ENCODE peak calls at places on chromosome 1, in eight cellular contexts. M, X, D, B, G, V, H and R are unnamed samples.

GRCh38 chr1:53643881-53644390 is 95.0 kb downstream of the GLIS1 start:
- DNase-seq in V (no peak), B (no peak), H (no peak), G (no peak), X (no peak), D (no peak), M (no peak), R (no peak)

GRCh38 chr1:160779662-160780397 is 16.1 kb upstream of the LY9 start:
- DNase-seq in D (peak; percentile 82), B (peak; percentile 66), V (no peak), M (peak; percentile 21), X (peak; percentile 60), G (no peak), H (no peak), R (no peak)

GRCh38 chr1:29331731-29332130 is 95.4 kb downstream of the PTPRU start:
- DNase-seq in D (no peak), X (no peak), M (no peak), B (no peak), H (no peak), G (no peak), V (no peak), R (no peak)

GRCh38 chr1:164651378-164651951 is 92.5 kb downstream of the PBX1 start:
- DNase-seq in X (no peak), H (peak; percentile 42), D (no peak), M (no peak), G (no peak), V (no peak), B (no peak), R (no peak)

GRCh38 chr1:220045356-220046051 is 801 bp downstream of the EPRS1 start:
- DNase-seq in V (no peak), G (no peak), B (no peak), X (no peak), M (peak; percentile 26), H (no peak), D (peak; percentile 57), R (no peak)

GRCh38 chr1:29985376-29985945 is 737.9 kb downstream of the MATN1 start:
- DNase-seq in H (no peak), D (no peak), V (no peak), X (no peak), B (no peak), M (no peak), G (no peak), R (no peak)

GRCh38 chr1:186984959-186985358 is 156.2 kb downstream of the PLA2G4A start:
- DNase-seq in G (no peak), B (no peak), D (no peak), M (no peak), V (no peak), H (no peak), X (no peak), R (no peak)

GRCh38 chr1:224931605-224932004 is 2.1 kb downstream of the DNAH14 start:
- DNase-seq in D (no peak), B (no peak), X (no peak), H (no peak), V (no peak), M (no peak), G (no peak), R (no peak)

GRCh38 chr1:152313970-152314369 is 11.1 kb downstream of the FLG start:
- DNase-seq in B (no peak), H (no peak), M (no peak), G (no peak), D (no peak), X (no peak), V (no peak), R (no peak)

GRCh38 chr1:184051485-184052193 is at the start of gene TSEN15:
- DNase-seq in H (peak; percentile 64), B (peak; percentile 75), D (peak; percentile 94), X (peak; percentile 84), G (peak; percentile 81), V (peak; percentile 75), M (peak; percentile 89), R (peak; percentile 66)

GRCh38 chr1:160951443-160952128 is 3.0 kb downstream of the ITLN2 start:
- DNase-seq in B (peak; percentile 71), X (peak; percentile 76), D (peak; percentile 80), G (peak; percentile 40), M (peak; percentile 81), V (peak; percentile 17), H (peak; percentile 43), R (peak; percentile 49)

GRCh38 chr1:194658090-194658439 is 1471.7 kb upstream of the B3GALT2 start:
- DNase-seq in X (no peak), H (no peak), G (no peak), B (no peak), M (no peak), D (no peak), V (no peak), R (no peak)

GRCh38 chr1:183323849-183324683 is 94.1 kb downstream of the NMNAT2 start:
- DNase-seq in D (no peak), H (no peak), X (no peak), G (no peak), M (no peak), B (no peak), V (no peak), R (no peak)

DNA sequence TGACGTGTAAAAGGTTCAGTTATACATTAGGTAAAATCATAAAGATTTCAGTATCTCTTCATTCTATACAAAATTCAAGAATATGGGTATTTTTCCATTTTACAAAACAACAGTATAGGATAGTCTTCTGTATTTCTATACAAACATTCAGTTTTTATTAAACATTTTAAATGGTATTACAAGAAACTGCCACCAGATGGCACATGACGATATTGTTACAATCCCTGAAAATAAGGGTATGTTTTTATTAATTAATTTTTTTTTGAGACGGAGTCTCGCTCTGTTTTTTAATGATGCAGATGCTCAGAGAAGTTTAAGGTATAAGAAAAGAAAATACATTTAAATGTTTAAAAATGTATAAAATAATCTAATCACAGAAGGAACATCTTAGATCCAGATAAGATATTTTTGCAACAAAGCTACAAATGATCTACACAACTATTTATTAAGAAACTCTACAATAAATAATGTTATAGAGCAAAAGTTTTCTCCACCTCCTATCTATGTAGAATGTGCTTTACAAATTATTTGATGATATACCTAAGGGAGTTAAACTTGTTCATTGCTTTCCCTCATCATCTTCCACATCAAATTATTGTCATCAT is 23.5 kb upstream of the RSBN1 start:
- DNase-seq in B (no peak), M (peak; percentile 36), X (peak; percentile 42), D (peak; percentile 71), V (no peak), G (no peak), H (no peak), R (no peak)
- TF ChIP-seq CTCF in B (peak; percentile 75), M (no peak), X (peak; percentile 68), D (peak; percentile 91), V (peak; percentile 67), G (peak; percentile 74), H (peak; percentile 61), R (peak; percentile 65)

DNA sequence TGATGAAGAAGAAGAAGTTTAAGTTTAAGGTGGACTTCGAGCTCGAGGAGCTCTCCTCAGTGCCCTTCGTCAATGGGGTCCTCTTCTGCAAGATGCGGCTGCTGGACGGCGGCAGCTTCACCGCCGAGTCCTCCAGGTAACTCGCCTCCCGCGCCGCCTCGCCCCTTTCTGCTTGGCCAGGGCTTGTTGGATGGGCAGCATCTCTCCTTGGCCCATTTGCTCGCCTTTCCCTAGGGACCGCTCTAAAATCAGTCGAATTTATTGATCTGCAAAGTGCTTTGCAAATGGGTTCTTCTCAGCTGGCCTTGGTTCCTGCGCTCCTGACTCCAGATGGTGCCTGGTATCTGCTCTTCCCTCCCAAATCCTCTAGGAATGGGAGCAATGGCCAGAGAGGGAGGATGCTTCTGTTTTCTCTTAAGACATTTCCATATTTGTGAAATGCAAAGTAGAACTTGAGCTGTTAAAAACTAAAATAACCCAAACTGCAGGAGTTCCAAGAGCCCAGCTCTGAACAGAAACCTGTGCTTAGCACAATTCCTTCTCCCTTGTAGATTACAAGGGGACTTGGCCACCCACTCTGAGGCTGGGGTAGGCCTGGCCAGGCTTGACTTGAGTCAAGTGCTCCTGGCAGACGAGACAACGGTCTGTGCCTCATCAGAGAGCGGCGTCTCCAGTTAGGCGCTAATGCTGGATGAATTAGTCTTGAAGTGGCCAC is 687 bp downstream of the EEIG2 start:
- DNase-seq in V (peak; percentile 40), H (peak; percentile 44), M (peak; percentile 77), G (peak; percentile 29), B (peak; percentile 47), X (peak; percentile 70), D (peak; percentile 81), R (peak; percentile 49)
- TF ChIP-seq CTCF in V (no peak), H (no peak), M (no peak), G (peak; percentile 17), B (no peak), X (no peak), D (no peak), R (no peak)

GRCh38 chr1:87024936-87025537 is 110.6 kb downstream of the HS2ST1 start:
- DNase-seq in B (peak; percentile 6), M (peak; percentile 34), X (peak; percentile 29), V (no peak), G (no peak), D (peak; percentile 53), H (no peak), R (no peak)
- TF ChIP-seq CTCF in B (no peak), M (no peak), X (peak; percentile 58), V (peak; percentile 62), G (peak; percentile 61), D (peak; percentile 73), H (no peak), R (peak; percentile 58)

GRCh38 chr1:209587778-209588177 is 4.3 kb downstream of the CAMK1G start:
- DNase-seq in D (no peak), M (no peak), X (no peak), G (no peak), B (no peak), H (no peak), V (no peak), R (no peak)

GRCh38 chr1:209585197-209585596 is 1.7 kb downstream of the CAMK1G start:
- DNase-seq in V (no peak), H (no peak), G (no peak), B (no peak), M (no peak), X (no peak), D (no peak), R (no peak)

GRCh38 chr1:209586341-209586740 is 2.8 kb downstream of the CAMK1G start:
- DNase-seq in G (no peak), V (no peak), B (no peak), X (no peak), D (no peak), H (no peak), M (no peak), R (no peak)

GRCh38 chr1:209584186-209584776 is 767 bp downstream of the CAMK1G start:
- DNase-seq in B (no peak), M (no peak), D (no peak), H (no peak), V (no peak), G (no peak), X (peak; percentile 27), R (no peak)

DNA sequence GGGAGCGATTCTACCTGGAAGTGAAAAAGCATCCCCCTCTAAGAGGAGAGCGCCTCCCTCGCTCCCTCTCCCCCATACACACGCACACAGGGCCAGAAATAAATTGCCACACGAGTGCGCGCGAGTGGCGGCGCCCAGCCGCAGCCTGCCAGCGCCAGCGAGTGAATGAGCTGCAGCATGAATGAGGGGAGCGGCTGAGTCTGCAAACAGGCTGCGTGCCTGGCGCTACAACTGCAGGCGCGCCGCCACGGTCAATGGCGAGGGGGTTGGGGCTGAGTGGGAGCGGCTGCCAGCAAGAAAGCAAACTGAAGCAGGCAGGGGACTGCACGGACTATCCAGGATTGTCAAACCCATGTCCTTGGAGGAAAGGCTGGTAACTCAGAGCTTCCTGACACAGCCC is 2.2 kb downstream of the CAMK1G start:
- DNase-seq in V (peak; percentile 51), X (peak; percentile 65), D (no peak), G (peak; percentile 55), H (peak; percentile 68), B (peak; percentile 45), M (no peak), R (peak; percentile 46)
- TF ChIP-seq CTCF in V (peak; percentile 39), X (no peak), D (no peak), G (peak; percentile 30), H (no peak), B (no peak), M (no peak), R (no peak)

GRCh38 chr1:18884419-18884717 is 18.0 kb downstream of the ALDH4A1 start:
- DNase-seq in M (no peak), X (no peak), V (no peak), D (no peak), H (no peak), B (no peak), G (no peak), R (no peak)
- TF ChIP-seq CTCF in M (no peak), X (no peak), V (no peak), D (peak; percentile 52), H (no peak), B (peak; percentile 33), G (no peak), R (no peak)